ENCODE peak calls at places on chromosome 22, in six cellular contexts. Z is aorta, I is NAMALWA, W is mucosa of descending colon, O is T1000, M is astrocyte of the spinal cord. C is an unnamed sample.

GRCh38 chr22:45335854-45336492 is 26.2 kb downstream of the FAM118A start:
- DNase-seq in Z (no peak), I (no peak), W (no peak), O (no peak), M (no peak), C (no peak)

GRCh38 chr22:19554834-19555404 is 30.7 kb upstream of the CLDN5 start:
- DNase-seq in Z (no peak), I (no peak), W (no peak), O (no peak), M (peak), C (no peak)

GRCh38 chr22:23395476-23396361 is 184.4 kb downstream of the IGLL1 start:
- DNase-seq in Z (peak), I (no peak), W (no peak), O (no peak), M (no peak), C (no peak)

GRCh38 chr22:36898690-36899089 is 14.7 kb upstream of the CSF2RB start:
- DNase-seq in Z (no peak), I (no peak), W (no peak), O (no peak), M (no peak), C (no peak)

GRCh38 chr22:41237707-41238569 is 2.8 kb downstream of the CHADL start:
- DNase-seq in Z (peak), I (peak), W (peak), O (no peak), M (peak), C (no peak)

GRCh38 chr22:35056486-35056885 is 9.5 kb upstream of the ISX start:
- DNase-seq in Z (no peak), I (no peak), W (no peak), O (no peak), M (no peak), C (no peak)

GRCh38 chr22:38783095-38783710 is 10.7 kb downstream of the DNAL4 start:
- DNase-seq in Z (no peak), I (no peak), W (no peak), O (no peak), M (no peak), C (no peak)

GRCh38 chr22:27381960-27382742 is 419.4 kb downstream of the MN1 start:
- DNase-seq in Z (no peak), I (no peak), W (no peak), O (no peak), M (no peak), C (no peak)

GRCh38 chr22:23353004-23353403 is 172.7 kb downstream of the BCR start:
- DNase-seq in Z (no peak), I (no peak), W (no peak), O (no peak), M (no peak), C (no peak)

GRCh38 chr22:46131151-46131587 is 19.2 kb upstream of the PPARA start:
- DNase-seq in Z (no peak), I (no peak), W (no peak), O (no peak), M (no peak), C (no peak)

GRCh38 chr22:34001701-34002466 is 81.6 kb upstream of the LARGE1 start:
- DNase-seq in Z (no peak), I (no peak), W (no peak), O (no peak), M (no peak), C (no peak)

GRCh38 chr22:44448271-44448780 is 49.7 kb downstream of the RTL6 start:
- DNase-seq in Z (peak), I (peak), W (peak), O (peak), M (peak), C (no peak)

GRCh38 chr22:39374801-39375200 is 24.8 kb upstream of the TAB1 start:
- DNase-seq in Z (no peak), I (no peak), W (no peak), O (no peak), M (no peak), C (no peak)

C was measured in anterior cingulate cortex.